ENCODE peak calls at places on chromosomes 1 and 21, in five cellular contexts. O is K562, F is GM12892, S is GM12878, I is SK-N-SH. D is an unnamed sample.

GRCh38 chr1:35284852-35285251 is 16.3 kb downstream of the ZMYM4 start:
- DNase-seq in O (no peak), F (no peak), S (no peak), I (no peak), D (no peak)

GRCh38 chr1:165426745-165427144 is 18.2 kb downstream of the RXRG start:
- DNase-seq in O (no peak), F (no peak), S (no peak), I (no peak), D (no peak)

GRCh38 chr1:21308847-21309652 is 18.8 kb upstream of the ECE1 start:
- DNase-seq in O (no peak), F (no peak), S (no peak), I (peak), D (no peak)

GRCh38 chr21:41119901-41120300 is 48.1 kb upstream of the BACE2 start:
- DNase-seq in O (no peak), F (no peak), S (no peak), I (no peak), D (no peak)

GRCh38 chr1:30173560-30173959 is 549.8 kb downstream of the MATN1 start:
- DNase-seq in O (no peak), F (no peak), S (no peak), I (no peak), D (no peak)

GRCh38 chr1:160850541-160850940 is 12.1 kb downstream of the CD244 start:
- DNase-seq in O (no peak), F (no peak), S (no peak), I (no peak), D (no peak)

GRCh38 chr1:156781585-156782186 is 14.4 kb downstream of the PRCC start:
- DNase-seq in O (no peak), F (no peak), S (no peak), I (no peak), D (no peak)

GRCh38 chr1:58968360-58968952 is 184.6 kb upstream of the JUN start:
- DNase-seq in O (peak), F (no peak), S (peak), I (peak), D (peak)

GRCh38 chr1:6870086-6870485 is 84.8 kb downstream of the CAMTA1 start:
- DNase-seq in O (no peak), F (no peak), S (no peak), I (no peak), D (no peak)

GRCh38 chr1:6108937-6109636 is 63.4 kb downstream of the KCNAB2 start:
- DNase-seq in O (no peak), F (peak), S (no peak), I (peak), D (peak)

GRCh38 chr1:1164701-1165451 is 8.8 kb upstream of the TTLL10 start:
- DNase-seq in O (no peak), F (no peak), S (no peak), I (no peak), D (no peak)

GRCh38 chr1:12565094-12565965 is 52.7 kb downstream of the DHRS3 start:
- DNase-seq in O (no peak), F (no peak), S (no peak), I (no peak), D (no peak)

GRCh38 chr1:164560076-164560475 is 1.1 kb downstream of the PBX1 start:
- DNase-seq in O (no peak), F (no peak), S (no peak), I (no peak), D (no peak)

GRCh38 chr21:43369124-43369523 is 57.8 kb downstream of the SIK1 start:
- DNase-seq in O (no peak), F (no peak), S (no peak), I (peak), D (no peak)

GRCh38 chr1:204565617-204566582 is 49.7 kb downstream of the MDM4 start:
- DNase-seq in O (peak), F (peak), S (no peak), I (peak), D (peak)

GRCh38 chr1:906532-907420 is 16.9 kb upstream of the SAMD11 start:
- DNase-seq in O (no peak), F (peak), S (no peak), I (peak), D (peak)

GRCh38 chr1:184945034-184945433 is 29.3 kb downstream of the NIBAN1 start:
- DNase-seq in O (no peak), F (peak), S (peak), I (no peak), D (peak)

GRCh38 chr1:208564466-208564865 is 320.3 kb upstream of the PLXNA2 start:
- DNase-seq in O (no peak), F (no peak), S (no peak), I (no peak), D (no peak)

GRCh38 chr21:46646541-46647154 is 11.2 kb downstream of the PRMT2 start:
- DNase-seq in O (no peak), F (no peak), S (no peak), I (no peak), D (no peak)

GRCh38 chr21:37452222-37452621 is 85.6 kb downstream of the DYRK1A start:
- DNase-seq in O (no peak), F (no peak), S (no peak), I (peak), D (no peak)

GRCh38 chr1:48405400-48405799 is 66.6 kb downstream of the SPATA6 start:
- DNase-seq in O (no peak), F (no peak), S (no peak), I (no peak), D (no peak)

GRCh38 chr1:5513891-5514515 is 478.2 kb downstream of the NPHP4 start:
- DNase-seq in O (no peak), F (no peak), S (no peak), I (no peak), D (no peak)

GRCh38 chr1:16122916-16123315 is 33.0 kb downstream of the EPHA2 start:
- DNase-seq in O (no peak), F (no peak), S (peak), I (no peak), D (peak)

GRCh38 chr21:32558131-32558530 is 27.2 kb downstream of the TCP10L start:
- DNase-seq in O (no peak), F (no peak), S (no peak), I (no peak), D (no peak)

GRCh38 chr1:108605633-108606032 is 45.7 kb downstream of the EEIG2 start:
- DNase-seq in O (no peak), F (no peak), S (no peak), I (no peak), D (no peak)
- TF ChIP-seq TAF1 in O (no peak), F (no peak), S (no peak), I (no peak), D (no peak)

GRCh38 chr1:215276582-215276981 is 194.0 kb downstream of the KCNK2 start:
- DNase-seq in O (no peak), F (no peak), S (no peak), I (no peak), D (no peak)
- TF ChIP-seq TAF1 in O (no peak), F (no peak), S (no peak), I (no peak), D (no peak)

GRCh38 chr1:228410015-228410414 is 3.4 kb upstream of the TRIM11 start:
- DNase-seq in O (no peak), F (no peak), S (no peak), I (no peak), D (no peak)

GRCh38 chr1:228408041-228408868 is 1.6 kb upstream of the TRIM11 start:
- DNase-seq in O (no peak), F (no peak), S (no peak), I (no peak), D (no peak)

GRCh38 chr1:228407118-228408040 is 744 bp upstream of the TRIM11 start:
- DNase-seq in O (no peak), F (no peak), S (no peak), I (no peak), D (no peak)

GRCh38 chr1:228410671-228411070 is 4.0 kb upstream of the TRIM11 start:
- DNase-seq in O (no peak), F (no peak), S (no peak), I (no peak), D (no peak)

GRCh38 chr1:228408869-228409805 is 2.5 kb upstream of the TRIM11 start:
- DNase-seq in O (no peak), F (no peak), S (no peak), I (no peak), D (no peak)
- TF ChIP-seq TAF1 in O (no peak), F (no peak), S (no peak), I (no peak), D (no peak)

GRCh38 chr1:44784094-44785026 is 3.6 kb downstream of the BEST4 start:
- DNase-seq in O (no peak), F (no peak), S (no peak), I (peak), D (no peak)
- TF ChIP-seq TAF1 in O (no peak), F (peak), S (peak), I (no peak), D (peak)

GRCh38 chr1:186536272-186536905 is 75.5 kb upstream of the PDC start:
- DNase-seq in O (no peak), F (no peak), S (no peak), I (no peak), D (no peak)

GRCh38 chr1:186531561-186532165 is 70.7 kb upstream of the PDC start:
- DNase-seq in O (no peak), F (no peak), S (no peak), I (no peak), D (no peak)

GRCh38 chr1:186532481-186532880 is 71.6 kb upstream of the PDC start:
- DNase-seq in O (no peak), F (no peak), S (no peak), I (no peak), D (no peak)

GRCh38 chr1:186540521-186540920 is 79.6 kb upstream of the PDC start:
- DNase-seq in O (no peak), F (no peak), S (no peak), I (no peak), D (no peak)

DNA sequence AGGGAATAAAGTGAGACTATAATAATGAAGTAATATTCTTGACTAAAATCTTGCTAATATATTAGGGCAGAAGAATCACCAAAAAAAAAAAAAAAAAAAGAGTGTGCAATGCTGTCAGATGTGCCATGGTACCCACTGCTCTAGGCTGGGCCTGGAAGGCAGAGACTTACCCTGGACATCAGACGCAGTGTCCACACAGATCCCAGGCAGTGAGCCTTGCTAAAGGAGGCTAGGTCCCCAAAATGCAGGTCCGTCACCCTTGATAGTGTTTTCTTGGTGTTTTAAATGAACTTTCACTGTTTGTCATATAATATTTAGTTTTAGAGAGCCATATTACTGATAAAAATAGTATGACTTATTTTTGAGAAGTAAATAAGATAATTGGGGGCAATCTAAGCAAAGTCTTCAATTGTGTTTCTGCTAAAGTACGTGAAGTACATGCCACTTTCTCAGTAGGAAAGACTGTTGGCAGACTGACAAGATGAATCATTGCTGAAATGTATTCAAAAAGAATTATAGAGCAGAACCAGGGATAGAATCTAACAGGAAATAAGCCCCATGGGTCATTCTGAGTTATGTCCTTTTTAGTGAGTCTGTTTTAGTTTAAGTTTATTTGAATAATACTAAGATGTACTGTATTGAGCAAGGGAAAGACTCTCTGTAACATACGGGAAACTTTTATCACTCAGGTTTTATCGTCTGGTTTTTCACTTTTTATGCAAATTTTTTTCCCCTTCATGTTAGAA is 74.6 kb upstream of the PDC start:
- DNase-seq in O (no peak), F (no peak), S (no peak), I (no peak), D (no peak)
- TF ChIP-seq TAF1 in O (no peak), F (no peak), S (no peak), I (peak), D (no peak)

GRCh38 chr1:27141266-27142003 is 13.5 kb downstream of the SLC9A1 start:
- DNase-seq in O (no peak), F (no peak), S (no peak), I (no peak), D (no peak)
- TF ChIP-seq TAF1 in O (no peak), F (no peak), S (no peak), I (no peak), D (no peak)

DNA sequence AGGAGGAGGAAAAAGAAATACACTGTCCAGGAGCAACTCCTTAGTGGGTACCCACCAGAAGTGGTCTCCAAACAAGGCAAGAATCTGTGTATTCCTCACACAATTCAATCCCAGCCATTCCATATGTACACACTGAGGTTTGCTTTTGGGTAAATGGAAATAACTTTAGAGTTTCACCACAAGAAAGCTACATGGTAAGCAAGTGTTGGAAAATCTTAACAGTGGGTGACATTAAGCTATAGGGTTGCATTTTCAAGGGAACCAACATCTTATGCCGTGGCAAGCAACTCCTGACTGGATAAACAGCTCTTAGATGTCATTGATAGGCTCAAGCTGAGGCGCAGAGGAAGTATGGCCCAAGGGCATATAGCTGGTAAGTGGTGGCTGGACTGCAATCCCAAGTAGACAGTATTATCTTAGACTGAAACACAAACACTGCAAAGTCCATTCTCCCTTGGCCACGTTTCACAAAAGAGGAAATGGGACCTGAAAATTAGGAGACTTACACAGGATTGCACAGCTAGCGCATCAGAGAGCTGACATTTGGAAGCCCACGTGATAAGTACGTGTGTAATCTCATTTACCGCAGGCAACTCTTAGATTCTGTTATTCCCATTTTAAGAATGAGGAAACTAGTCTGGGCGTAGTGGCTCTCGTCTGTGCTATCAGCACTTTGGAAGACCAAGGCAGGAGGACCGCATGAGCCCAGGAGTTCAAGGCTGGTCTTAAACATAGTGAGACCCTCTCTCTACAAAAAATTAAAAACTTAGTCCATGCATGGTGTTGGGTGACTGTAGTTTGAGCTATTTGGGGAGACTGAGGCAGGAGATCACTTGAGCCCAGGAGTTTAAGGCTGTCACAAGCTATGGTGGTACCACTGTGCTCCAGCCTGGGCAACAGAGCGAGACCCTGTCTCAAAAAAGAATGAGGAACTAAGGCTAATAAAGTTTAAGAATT is 4.0 kb upstream of the BRWD1 start:
- DNase-seq in O (no peak), F (no peak), S (no peak), I (peak), D (no peak)
- TF ChIP-seq TAF1 in O (no peak), F (no peak), S (no peak), I (no peak), D (no peak)

DNA sequence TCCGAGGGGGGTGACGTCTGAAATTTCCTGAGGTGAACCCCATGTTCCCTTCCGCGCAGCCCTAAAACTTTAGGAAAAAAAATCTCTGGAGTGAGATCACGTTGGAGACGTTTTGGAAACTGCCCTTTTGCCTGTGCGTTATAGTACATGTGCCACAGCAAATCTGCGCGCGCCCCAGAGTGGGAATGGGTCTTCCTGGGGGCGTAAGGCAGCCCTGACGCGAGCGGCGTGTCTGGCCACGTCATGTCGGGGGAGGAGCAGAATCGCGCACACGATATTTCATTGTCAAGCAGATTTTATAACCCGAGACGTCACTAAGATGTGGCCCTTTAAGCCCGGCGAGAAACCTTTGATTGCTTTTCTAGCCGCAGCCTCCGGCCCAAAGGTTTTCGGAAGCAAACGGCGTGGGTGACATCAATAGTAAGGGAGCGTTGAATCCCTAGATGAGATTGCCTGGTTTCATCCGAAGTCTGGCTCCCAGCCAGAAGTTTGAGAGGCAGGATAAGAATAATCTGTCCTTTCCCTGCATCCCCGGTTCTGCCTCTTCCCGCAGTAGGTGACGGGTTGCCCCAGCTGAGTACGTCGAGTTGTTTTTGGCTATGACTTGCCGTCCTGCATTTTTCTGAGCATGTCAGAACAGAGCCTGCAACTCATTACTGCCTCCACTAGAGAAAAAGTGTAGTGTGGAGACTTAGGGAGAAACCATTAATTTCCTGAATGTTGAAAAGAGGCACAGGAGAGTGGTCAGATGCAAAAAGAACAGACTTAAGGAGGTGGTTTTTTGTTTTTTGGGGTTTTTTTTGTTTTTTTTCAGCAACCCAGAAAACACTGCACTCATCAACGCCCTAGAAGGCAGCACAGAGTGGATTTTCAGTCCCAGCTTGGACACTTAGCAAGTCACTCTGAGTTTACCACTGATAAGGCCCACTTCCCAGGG is 800 bp upstream of the PMVK start:
- DNase-seq in O (peak), F (peak), S (peak), I (peak), D (peak)
- TF ChIP-seq TAF1 in O (no peak), F (no peak), S (peak), I (no peak), D (peak)

D was measured in GM12891.